ENCODE peak calls at places on chromosomes 6 and 20, in ten cellular contexts. One of them, this sample, is unnamed.

GRCh38 chr6:56524891-56525703 is 117.6 kb downstream of the DST start:
- DNase-seq in CD4-positive, CD25-positive, alpha-beta regulatory T cell: no peak
- DNase-seq in fibroblast of pulmonary artery: peak; percentile 76
- DNase-seq in heart left ventricle: no peak
- DNase-seq in AG04450: peak; percentile 84
- DNase-seq in ovary: no peak
- DNase-seq in mucosa of descending colon: no peak
- DNase-seq in foreskin fibroblast: peak; percentile 73
- DNase-seq in Jurkat, Clone E6-1: no peak
- DNase-seq in H7: no peak
- DNase-seq in this sample: no peak

GRCh38 chr6:46419576-46420002 is 71.7 kb downstream of the RCAN2 start:
- DNase-seq in CD4-positive, CD25-positive, alpha-beta regulatory T cell: no peak
- DNase-seq in fibroblast of pulmonary artery: peak; percentile 79
- DNase-seq in heart left ventricle: no peak
- DNase-seq in AG04450: peak; percentile 15
- DNase-seq in ovary: peak; percentile 52
- DNase-seq in mucosa of descending colon: peak; percentile 89
- DNase-seq in foreskin fibroblast: peak; percentile 56
- DNase-seq in Jurkat, Clone E6-1: peak; percentile 47
- DNase-seq in H7: peak; percentile 24
- DNase-seq in this sample: peak; percentile 73

GRCh38 chr20:14963262-14963663 is 625.9 kb upstream of the FLRT3 start:
- DNase-seq in CD4-positive, CD25-positive, alpha-beta regulatory T cell: no peak
- DNase-seq in fibroblast of pulmonary artery: peak; percentile 56
- DNase-seq in heart left ventricle: no peak
- DNase-seq in AG04450: no peak
- DNase-seq in ovary: no peak
- DNase-seq in mucosa of descending colon: no peak
- DNase-seq in foreskin fibroblast: peak; percentile 58
- DNase-seq in Jurkat, Clone E6-1: no peak
- DNase-seq in H7: no peak
- DNase-seq in this sample: peak; percentile 95

GRCh38 chr20:24780648-24781047 is 168.4 kb upstream of the CST7 start:
- DNase-seq in CD4-positive, CD25-positive, alpha-beta regulatory T cell: no peak
- DNase-seq in fibroblast of pulmonary artery: no peak
- DNase-seq in heart left ventricle: no peak
- DNase-seq in AG04450: no peak
- DNase-seq in ovary: no peak
- DNase-seq in mucosa of descending colon: no peak
- DNase-seq in foreskin fibroblast: no peak
- DNase-seq in Jurkat, Clone E6-1: peak; percentile 80
- DNase-seq in H7: no peak
- DNase-seq in this sample: no peak

GRCh38 chr20:1263853-1264252 is 2.2 kb upstream of the SNPH start:
- DNase-seq in CD4-positive, CD25-positive, alpha-beta regulatory T cell: no peak
- DNase-seq in fibroblast of pulmonary artery: peak; percentile 35
- DNase-seq in heart left ventricle: no peak
- DNase-seq in AG04450: no peak
- DNase-seq in ovary: no peak
- DNase-seq in mucosa of descending colon: no peak
- DNase-seq in foreskin fibroblast: peak; percentile 34
- DNase-seq in Jurkat, Clone E6-1: no peak
- DNase-seq in H7: no peak
- DNase-seq in this sample: peak; percentile 32

GRCh38 chr6:122569372-122569771 is 40.8 kb upstream of the PKIB start:
- DNase-seq in CD4-positive, CD25-positive, alpha-beta regulatory T cell: no peak
- DNase-seq in fibroblast of pulmonary artery: no peak
- DNase-seq in heart left ventricle: no peak
- DNase-seq in AG04450: no peak
- DNase-seq in ovary: no peak
- DNase-seq in mucosa of descending colon: no peak
- DNase-seq in foreskin fibroblast: no peak
- DNase-seq in Jurkat, Clone E6-1: no peak
- DNase-seq in H7: no peak
- DNase-seq in this sample: no peak

GRCh38 chr6:45608252-45608911 is 230.6 kb upstream of the SUPT3H start:
- DNase-seq in CD4-positive, CD25-positive, alpha-beta regulatory T cell: no peak
- DNase-seq in fibroblast of pulmonary artery: peak; percentile 57
- DNase-seq in heart left ventricle: no peak
- DNase-seq in AG04450: no peak
- DNase-seq in ovary: no peak
- DNase-seq in mucosa of descending colon: no peak
- DNase-seq in foreskin fibroblast: peak; percentile 66
- DNase-seq in Jurkat, Clone E6-1: no peak
- DNase-seq in H7: no peak
- DNase-seq in this sample: peak; percentile 51

GRCh38 chr6:152573762-152574161 is 63.4 kb downstream of the SYNE1 start:
- DNase-seq in CD4-positive, CD25-positive, alpha-beta regulatory T cell: no peak
- DNase-seq in fibroblast of pulmonary artery: no peak
- DNase-seq in heart left ventricle: no peak
- DNase-seq in AG04450: no peak
- DNase-seq in ovary: no peak
- DNase-seq in mucosa of descending colon: no peak
- DNase-seq in foreskin fibroblast: no peak
- DNase-seq in Jurkat, Clone E6-1: no peak
- DNase-seq in H7: no peak
- DNase-seq in this sample: no peak

GRCh38 chr20:5039889-5040288 is 38.6 kb upstream of the SLC23A2 start:
- DNase-seq in CD4-positive, CD25-positive, alpha-beta regulatory T cell: no peak
- DNase-seq in fibroblast of pulmonary artery: no peak
- DNase-seq in heart left ventricle: no peak
- DNase-seq in AG04450: no peak
- DNase-seq in ovary: no peak
- DNase-seq in mucosa of descending colon: no peak
- DNase-seq in foreskin fibroblast: no peak
- DNase-seq in Jurkat, Clone E6-1: no peak
- DNase-seq in H7: no peak
- DNase-seq in this sample: no peak

GRCh38 chr6:170209354-170210025 is 81.4 kb downstream of the DLL1 start:
- DNase-seq in CD4-positive, CD25-positive, alpha-beta regulatory T cell: no peak
- DNase-seq in fibroblast of pulmonary artery: no peak
- DNase-seq in heart left ventricle: peak; percentile 45
- DNase-seq in AG04450: no peak
- DNase-seq in ovary: peak; percentile 13
- DNase-seq in mucosa of descending colon: no peak
- DNase-seq in foreskin fibroblast: no peak
- DNase-seq in Jurkat, Clone E6-1: no peak
- DNase-seq in H7: no peak
- DNase-seq in this sample: no peak

GRCh38 chr6:5878792-5879191 is 127.9 kb downstream of the NRN1 start:
- DNase-seq in CD4-positive, CD25-positive, alpha-beta regulatory T cell: no peak
- DNase-seq in fibroblast of pulmonary artery: no peak
- DNase-seq in heart left ventricle: no peak
- DNase-seq in AG04450: no peak
- DNase-seq in ovary: no peak
- DNase-seq in mucosa of descending colon: no peak
- DNase-seq in foreskin fibroblast: no peak
- DNase-seq in Jurkat, Clone E6-1: no peak
- DNase-seq in H7: no peak
- DNase-seq in this sample: no peak

DNA sequence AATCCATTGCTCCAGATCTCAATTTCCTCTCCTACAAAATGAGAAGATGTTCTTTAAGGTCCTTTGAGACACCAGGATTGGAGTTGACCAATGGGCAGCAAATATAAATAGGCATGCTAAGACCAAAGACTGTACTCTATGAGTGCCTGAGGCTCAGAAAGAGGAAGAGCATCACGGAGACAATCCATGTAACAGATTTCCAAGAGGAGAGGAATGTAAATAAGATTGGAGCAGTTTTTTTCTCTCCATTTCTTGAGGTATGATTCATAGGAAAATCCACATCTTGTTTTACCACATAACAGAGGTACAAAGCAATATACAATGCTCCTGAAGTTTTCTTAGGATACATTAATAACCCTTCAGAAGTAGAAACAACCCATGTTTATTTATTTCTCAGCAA is 109.8 kb downstream of the UBE3D start:
- DNase-seq in CD4-positive, CD25-positive, alpha-beta regulatory T cell: no peak
- DNase-seq in fibroblast of pulmonary artery: peak; percentile 43
- DNase-seq in heart left ventricle: no peak
- DNase-seq in AG04450: peak; percentile 67
- DNase-seq in ovary: no peak
- DNase-seq in mucosa of descending colon: no peak
- DNase-seq in foreskin fibroblast: peak; percentile 76
- DNase-seq in Jurkat, Clone E6-1: no peak
- DNase-seq in H7: no peak
- DNase-seq in this sample: peak; percentile 70
- H3K4me3 ChIP-seq in CD4-positive, CD25-positive, alpha-beta regulatory T cell: no peak overlapping the region
- H3K4me3 ChIP-seq in fibroblast of pulmonary artery: no peak overlapping the region
- H3K4me3 ChIP-seq in heart left ventricle: no peak overlapping the region
- H3K4me3 ChIP-seq in AG04450: no peak overlapping the region
- H3K4me3 ChIP-seq in ovary: no peak overlapping the region
- H3K4me3 ChIP-seq in mucosa of descending colon: no peak overlapping the region
- H3K4me3 ChIP-seq in foreskin fibroblast: no peak overlapping the region
- H3K4me3 ChIP-seq in Jurkat, Clone E6-1: no peak overlapping the region
- H3K4me3 ChIP-seq in H7: no peak overlapping the region
- H3K4me3 ChIP-seq in this sample: no peak overlapping the region

DNA sequence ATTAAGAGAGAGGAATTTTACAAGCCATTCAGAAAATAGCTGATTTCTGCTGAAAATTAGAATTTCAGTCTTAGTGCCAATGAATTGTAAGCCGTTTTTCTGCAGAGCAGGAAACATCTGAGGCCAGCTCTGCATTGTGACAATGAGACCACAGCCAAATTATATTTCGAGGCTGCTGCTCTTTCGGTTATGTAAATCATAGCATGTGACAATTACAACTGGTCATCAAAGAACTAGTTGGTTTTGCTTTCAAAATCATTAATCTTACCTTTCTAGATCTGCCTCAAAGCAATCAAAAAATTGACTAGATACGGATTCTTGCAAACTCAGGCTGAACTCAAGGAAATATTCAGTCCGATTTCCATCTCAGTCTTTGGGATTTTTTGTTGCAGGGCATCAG is 33.4 kb upstream of the INSM1 start:
- DNase-seq in CD4-positive, CD25-positive, alpha-beta regulatory T cell: no peak
- DNase-seq in fibroblast of pulmonary artery: no peak
- DNase-seq in heart left ventricle: no peak
- DNase-seq in AG04450: no peak
- DNase-seq in ovary: no peak
- DNase-seq in mucosa of descending colon: no peak
- DNase-seq in foreskin fibroblast: no peak
- DNase-seq in Jurkat, Clone E6-1: no peak
- DNase-seq in H7: no peak
- DNase-seq in this sample: no peak
- H3K4me3 ChIP-seq in CD4-positive, CD25-positive, alpha-beta regulatory T cell: no peak overlapping the region
- H3K4me3 ChIP-seq in fibroblast of pulmonary artery: no peak overlapping the region
- H3K4me3 ChIP-seq in heart left ventricle: no peak overlapping the region
- H3K4me3 ChIP-seq in AG04450: no peak overlapping the region
- H3K4me3 ChIP-seq in ovary: no peak overlapping the region
- H3K4me3 ChIP-seq in mucosa of descending colon: no peak overlapping the region
- H3K4me3 ChIP-seq in foreskin fibroblast: no peak overlapping the region
- H3K4me3 ChIP-seq in Jurkat, Clone E6-1: no peak overlapping the region
- H3K4me3 ChIP-seq in H7: no peak overlapping the region
- H3K4me3 ChIP-seq in this sample: no peak overlapping the region

GRCh38 chr20:10654630-10655029 is 19.2 kb downstream of the JAG1 start:
- DNase-seq in CD4-positive, CD25-positive, alpha-beta regulatory T cell: no peak
- DNase-seq in fibroblast of pulmonary artery: no peak
- DNase-seq in heart left ventricle: no peak
- DNase-seq in AG04450: no peak
- DNase-seq in ovary: no peak
- DNase-seq in mucosa of descending colon: peak; percentile 48
- DNase-seq in foreskin fibroblast: no peak
- DNase-seq in Jurkat, Clone E6-1: no peak
- DNase-seq in H7: no peak
- DNase-seq in this sample: peak; percentile 97

GRCh38 chr20:10656270-10656669 is 17.5 kb downstream of the JAG1 start:
- DNase-seq in CD4-positive, CD25-positive, alpha-beta regulatory T cell: no peak
- DNase-seq in fibroblast of pulmonary artery: no peak
- DNase-seq in heart left ventricle: no peak
- DNase-seq in AG04450: no peak
- DNase-seq in ovary: no peak
- DNase-seq in mucosa of descending colon: no peak
- DNase-seq in foreskin fibroblast: no peak
- DNase-seq in Jurkat, Clone E6-1: no peak
- DNase-seq in H7: no peak
- DNase-seq in this sample: no peak

GRCh38 chr20:10653593-10654288 is 20.1 kb downstream of the JAG1 start:
- DNase-seq in CD4-positive, CD25-positive, alpha-beta regulatory T cell: no peak
- DNase-seq in fibroblast of pulmonary artery: peak; percentile 83
- DNase-seq in heart left ventricle: no peak
- DNase-seq in AG04450: peak; percentile 61
- DNase-seq in ovary: peak; percentile 63
- DNase-seq in mucosa of descending colon: peak; percentile 49
- DNase-seq in foreskin fibroblast: peak; percentile 31
- DNase-seq in Jurkat, Clone E6-1: no peak
- DNase-seq in H7: no peak
- DNase-seq in this sample: no peak

GRCh38 chr20:10658051-10658823 is 15.6 kb downstream of the JAG1 start:
- DNase-seq in CD4-positive, CD25-positive, alpha-beta regulatory T cell: no peak
- DNase-seq in fibroblast of pulmonary artery: no peak
- DNase-seq in heart left ventricle: no peak
- DNase-seq in AG04450: no peak
- DNase-seq in ovary: no peak
- DNase-seq in mucosa of descending colon: no peak
- DNase-seq in foreskin fibroblast: no peak
- DNase-seq in Jurkat, Clone E6-1: no peak
- DNase-seq in H7: no peak
- DNase-seq in this sample: no peak

DNA sequence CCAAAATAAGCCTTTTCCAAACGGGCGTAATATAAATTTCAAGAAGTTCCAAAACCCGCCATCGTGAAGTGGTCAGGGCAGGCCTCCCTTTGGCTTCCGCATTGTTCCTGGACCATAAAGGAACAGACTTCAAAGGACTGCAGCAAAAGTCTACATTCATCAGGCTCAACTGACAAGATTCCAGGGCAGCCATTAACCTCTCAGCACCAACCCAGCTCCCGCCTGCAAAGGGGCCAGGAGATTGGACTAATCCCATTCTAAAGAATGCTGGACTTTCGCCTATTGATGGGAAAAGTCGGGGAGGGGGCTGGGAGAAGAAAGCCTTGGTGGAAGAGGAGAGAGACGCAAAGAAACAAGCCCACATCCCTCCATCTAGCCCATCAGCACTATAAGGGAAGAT is 18.1 kb downstream of the JAG1 start:
- DNase-seq in CD4-positive, CD25-positive, alpha-beta regulatory T cell: no peak
- DNase-seq in fibroblast of pulmonary artery: no peak
- DNase-seq in heart left ventricle: no peak
- DNase-seq in AG04450: no peak
- DNase-seq in ovary: no peak
- DNase-seq in mucosa of descending colon: no peak
- DNase-seq in foreskin fibroblast: no peak
- DNase-seq in Jurkat, Clone E6-1: no peak
- DNase-seq in H7: no peak
- DNase-seq in this sample: no peak
- H3K4me3 ChIP-seq in CD4-positive, CD25-positive, alpha-beta regulatory T cell: no peak overlapping the region
- H3K4me3 ChIP-seq in fibroblast of pulmonary artery: no peak overlapping the region
- H3K4me3 ChIP-seq in heart left ventricle: peak overlapping the region; percentile 4
- H3K4me3 ChIP-seq in AG04450: no peak overlapping the region
- H3K4me3 ChIP-seq in ovary: no peak overlapping the region
- H3K4me3 ChIP-seq in mucosa of descending colon: no peak overlapping the region
- H3K4me3 ChIP-seq in foreskin fibroblast: no peak overlapping the region
- H3K4me3 ChIP-seq in Jurkat, Clone E6-1: no peak overlapping the region
- H3K4me3 ChIP-seq in H7: no peak overlapping the region
- H3K4me3 ChIP-seq in this sample: no peak overlapping the region

DNA sequence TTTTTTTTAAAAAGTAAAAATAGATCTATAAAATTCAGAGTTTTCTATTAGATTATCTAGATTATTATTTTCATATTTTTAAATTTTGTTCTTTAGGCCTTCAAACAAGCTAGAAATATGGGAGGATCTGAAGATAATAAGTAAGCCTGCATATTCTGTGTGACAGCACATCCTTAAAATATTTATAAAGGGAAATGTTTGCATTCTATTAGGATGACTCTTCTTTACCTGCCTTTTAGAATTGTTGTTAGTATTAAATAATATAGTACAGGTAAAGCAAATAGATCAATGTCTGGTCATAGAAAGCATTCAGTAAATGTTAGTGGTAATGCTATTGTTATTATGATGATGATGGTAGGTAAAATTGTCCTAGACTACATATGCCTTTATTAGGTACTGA is 17.4 kb downstream of the PEX3 start:
- DNase-seq in CD4-positive, CD25-positive, alpha-beta regulatory T cell: no peak
- DNase-seq in fibroblast of pulmonary artery: no peak
- DNase-seq in heart left ventricle: no peak
- DNase-seq in AG04450: no peak
- DNase-seq in ovary: no peak
- DNase-seq in mucosa of descending colon: no peak
- DNase-seq in foreskin fibroblast: no peak
- DNase-seq in Jurkat, Clone E6-1: no peak
- DNase-seq in H7: no peak
- DNase-seq in this sample: peak; percentile 27
- H3K4me3 ChIP-seq in CD4-positive, CD25-positive, alpha-beta regulatory T cell: no peak overlapping the region
- H3K4me3 ChIP-seq in fibroblast of pulmonary artery: no peak overlapping the region
- H3K4me3 ChIP-seq in heart left ventricle: no peak overlapping the region
- H3K4me3 ChIP-seq in AG04450: no peak overlapping the region
- H3K4me3 ChIP-seq in ovary: no peak overlapping the region
- H3K4me3 ChIP-seq in mucosa of descending colon: no peak overlapping the region
- H3K4me3 ChIP-seq in foreskin fibroblast: no peak overlapping the region
- H3K4me3 ChIP-seq in Jurkat, Clone E6-1: no peak overlapping the region
- H3K4me3 ChIP-seq in H7: no peak overlapping the region
- H3K4me3 ChIP-seq in this sample: no peak overlapping the region